ENCODE peak calls at places on chromosomes 11 and 22, in nine cellular contexts. C is cardiac muscle cell; T is transverse colon; Y is GM13977; D is CD8-positive, alpha-beta T cell; S is PC-3; A is Calu3; I is CD4-positive, alpha-beta T cell; N is HFFc6. U is an unnamed sample.

GRCh38 chr22:33438273-33438672 is 380.1 kb upstream of the SYN3 start:
- DNase-seq in N (peak; percentile 73), C (peak; percentile 69), S (peak; percentile 45), I (no peak), D (no peak), T (no peak), Y (no peak), A (peak; percentile 21), U (no peak)

GRCh38 chr22:22692707-22693530 is 48.5 kb downstream of the GGTLC2 start:
- DNase-seq in I (peak; percentile 75), T (peak; percentile 84), N (peak; percentile 39), S (peak; percentile 83), C (peak; percentile 63), A (peak; percentile 97), Y (peak; percentile 36), D (peak; percentile 72), U (peak; percentile 24)

GRCh38 chr11:123351375-123351774 is 78.7 kb upstream of the GRAMD1B start:
- DNase-seq in T (no peak), D (no peak), Y (no peak), N (no peak), I (no peak), S (no peak), C (peak; percentile 44), A (no peak), U (no peak)

GRCh38 chr11:114257621-114258558 is 38.3 kb upstream of the NNMT start:
- DNase-seq in Y (peak; percentile 9), D (no peak), N (no peak), C (peak; percentile 69), S (no peak), I (no peak), T (no peak), A (no peak), U (no peak)

GRCh38 chr11:111938687-111939160 is 1.6 kb downstream of the DIXDC1 start:
- DNase-seq in D (peak; percentile 23), C (peak; percentile 31), S (peak; percentile 32), Y (peak; percentile 70), T (no peak), N (peak; percentile 65), I (no peak), A (no peak), U (peak; percentile 77)

GRCh38 chr22:50699001-50699753 is 26.6 kb downstream of the SHANK3 start:
- DNase-seq in D (no peak), N (no peak), A (no peak), T (no peak), I (no peak), S (no peak), C (no peak), Y (no peak), U (no peak)

GRCh38 chr11:45805305-45806071 is 539 bp downstream of the SLC35C1 start:
- DNase-seq in T (no peak), C (peak; percentile 67), A (peak; percentile 27), I (peak; percentile 34), S (peak; percentile 27), Y (no peak), N (peak; percentile 57), D (no peak), U (no peak)

GRCh38 chr11:109788969-109789490 is 304.2 kb upstream of the ZC3H12C start:
- DNase-seq in D (no peak), Y (no peak), A (no peak), C (no peak), N (no peak), T (no peak), S (no peak), I (no peak), U (no peak)

GRCh38 chr11:44886765-44887164 is 63.9 kb downstream of the TP53I11 start:
- DNase-seq in C (peak; percentile 71), I (no peak), T (no peak), S (no peak), A (no peak), Y (no peak), N (peak; percentile 76), D (no peak), U (no peak)

GRCh38 chr11:130400793-130401483 is 27.5 kb downstream of the ADAMTS8 start:
- DNase-seq in D (no peak), Y (no peak), I (no peak), T (no peak), S (no peak), C (peak; percentile 79), A (no peak), N (peak; percentile 50), U (no peak)

GRCh38 chr11:57213282-57214086 is 23.6 kb downstream of the APLNR start:
- DNase-seq in C (peak; percentile 61), N (no peak), I (no peak), S (no peak), T (no peak), Y (no peak), D (no peak), A (no peak), U (no peak)

GRCh38 chr11:118689852-118690552 is 10.6 kb upstream of the TREH start:
- DNase-seq in I (peak; percentile 83), D (peak; percentile 89), S (peak; percentile 97), Y (peak; percentile 90), A (peak; percentile 96), N (peak; percentile 97), T (peak; percentile 85), C (peak; percentile 89), U (peak; percentile 91)

GRCh38 chr11:125364085-125364822 is 131.8 kb downstream of the FEZ1 start:
- DNase-seq in C (peak; percentile 34), A (no peak), I (no peak), Y (no peak), N (peak; percentile 40), S (peak; percentile 70), T (no peak), D (no peak), U (no peak)

GRCh38 chr11:117834838-117835443 is 10.4 kb upstream of the FXYD2 start:
- DNase-seq in N (no peak), C (no peak), A (no peak), D (no peak), I (no peak), Y (no peak), S (no peak), T (peak; percentile 1), U (no peak)

GRCh38 chr11:62705401-62705800 is 1.8 kb downstream of the BSCL2 start:
- DNase-seq in N (no peak), S (peak; percentile 43), Y (no peak), T (no peak), A (peak; percentile 29), D (no peak), I (no peak), C (no peak), U (no peak)

GRCh38 chr11:8260202-8260996 is 3.3 kb downstream of the LMO1 start:
- DNase-seq in I (peak; percentile 10), Y (no peak), D (no peak), T (no peak), N (no peak), C (no peak), A (no peak), S (no peak), U (no peak)

GRCh38 chr11:35227551-35228341 is 88.8 kb downstream of the CD44 start:
- DNase-seq in A (no peak), Y (no peak), D (no peak), S (peak; percentile 30), I (no peak), N (no peak), T (no peak), C (no peak), U (no peak)

GRCh38 chr11:6855971-6856542 is 6.8 kb upstream of the OR10A2 start:
- DNase-seq in I (no peak), A (peak; percentile 3), T (no peak), N (peak; percentile 51), S (peak; percentile 73), C (peak; percentile 6), Y (no peak), D (no peak), U (no peak)

DNA sequence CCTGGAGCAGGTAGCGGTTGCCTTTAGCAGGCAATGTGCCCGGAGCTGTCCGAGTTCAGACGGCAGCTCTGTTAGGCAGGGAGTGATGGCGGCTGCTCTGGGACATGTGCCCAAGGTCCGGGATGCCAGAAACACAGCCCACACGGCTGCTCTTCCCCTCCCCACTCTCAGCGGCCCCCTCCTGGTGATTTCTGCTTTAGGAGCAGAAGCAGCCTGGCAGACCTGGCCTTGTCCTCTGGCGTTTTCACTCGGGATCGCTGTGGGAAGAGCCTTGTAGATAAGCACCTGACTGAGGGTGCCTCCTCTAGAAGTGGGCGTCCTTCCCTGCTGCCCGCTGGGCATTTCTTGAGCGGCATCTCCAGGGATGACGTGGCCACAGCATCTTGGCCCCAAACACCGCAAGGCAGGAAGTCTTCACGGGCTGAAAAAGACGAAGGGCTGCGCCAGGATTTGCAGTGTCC is 392.2 kb downstream of the TBC1D22A start:
- DNase-seq in D (no peak), S (peak; percentile 72), C (peak; percentile 79), A (no peak), Y (no peak), I (no peak), T (no peak), N (no peak), U (no peak)
- TF ChIP-seq CTCF in D (no peak), S (no peak), C (peak; percentile 36), A (no peak), Y (no peak), I (no peak), T (no peak), N (no peak), U (no peak)

DNA sequence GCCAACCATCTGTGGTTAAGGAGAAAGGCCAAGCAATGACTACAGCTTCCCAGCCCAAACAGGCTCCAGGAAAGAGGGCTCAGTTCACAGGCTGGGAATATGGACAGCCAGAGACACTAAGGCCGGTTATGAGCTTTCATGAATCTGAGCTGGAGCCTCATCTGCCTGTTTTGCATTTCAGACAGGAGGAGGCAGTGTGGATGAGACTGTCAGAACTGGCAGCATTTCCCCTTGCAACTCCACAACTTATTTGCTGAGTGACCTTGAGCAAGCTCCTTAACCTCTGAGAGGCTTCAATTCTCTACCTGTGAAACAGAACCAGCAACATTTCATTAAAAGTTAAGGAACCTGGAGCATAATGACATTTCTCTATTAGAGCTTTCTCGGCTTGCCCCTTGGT is 264.0 kb downstream of the ETS1 start:
- DNase-seq in C (peak; percentile 53), N (peak; percentile 49), S (no peak), Y (peak; percentile 45), T (peak; percentile 40), D (peak; percentile 13), I (no peak), A (no peak), U (peak; percentile 49)
- TF ChIP-seq CTCF in C (peak; percentile 45), N (peak; percentile 70), S (peak; percentile 57), Y (peak; percentile 71), T (peak; percentile 35), D (peak; percentile 37), I (peak; percentile 52), A (no peak), U (peak; percentile 42)

DNA sequence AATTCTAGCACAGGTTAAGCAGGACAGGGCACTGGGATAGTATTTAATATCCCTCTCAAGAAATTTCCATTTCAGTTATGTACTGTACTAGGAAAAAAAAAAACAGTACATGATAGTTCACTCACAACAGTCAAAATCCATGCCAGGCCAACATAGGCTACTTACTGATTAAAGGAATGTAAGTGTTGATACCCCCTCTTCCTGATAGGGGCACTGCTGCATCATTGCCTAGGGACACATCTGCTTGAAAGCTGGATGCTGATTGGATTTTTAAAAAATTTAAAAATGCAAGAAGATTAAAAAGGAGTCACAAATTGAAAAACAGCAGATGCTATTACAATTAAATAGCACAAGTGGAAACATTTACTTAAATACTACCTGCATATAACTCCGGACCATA is 43.4 kb downstream of the APOL5 start:
- DNase-seq in I (no peak), A (peak; percentile 6), C (peak; percentile 41), N (no peak), D (no peak), S (peak; percentile 9), T (no peak), Y (no peak), U (no peak)
- TF ChIP-seq CTCF in I (no peak), A (no peak), C (peak; percentile 37), N (peak; percentile 42), D (no peak), S (peak; percentile 45), T (no peak), Y (peak; percentile 3), U (no peak)

GRCh38 chr22:46386312-46386711 is 50.8 kb downstream of the TRMU start:
- DNase-seq in Y (no peak), S (no peak), D (no peak), C (no peak), T (no peak), A (no peak), N (no peak), I (no peak), U (no peak)
- TF ChIP-seq CTCF in Y (no peak), S (no peak), D (no peak), C (no peak), T (no peak), A (peak; percentile 29), N (peak; percentile 52), I (no peak), U (no peak)